ENCODE peak calls at places on chromosomes 4 and X, in five cellular contexts. H is upper lobe of left lung, T is cardiac fibroblast, B is WTC11, M is left ventricle myocardium inferior. J is an unnamed sample.

GRCh38 chr4:4946416-4946815 is 72.8 kb downstream of the CYTL1 start:
- DNase-seq in T (no peak), B (no peak), H (no peak), M (no peak), J (no peak)

GRCh38 chr4:25351777-25352421 is 25.2 kb upstream of the ANAPC4 start:
- DNase-seq in M (no peak), T (peak), B (no peak), H (no peak), J (no peak)

GRCh38 chr4:179695175-179695574 is 2252.9 kb upstream of the AGA start:
- DNase-seq in H (no peak), T (peak), M (no peak), B (no peak), J (no peak)

GRCh38 chrX:24862343-24862742 is 153.4 kb downstream of the ARX start:
- DNase-seq in M (no peak), H (no peak), B (no peak), T (peak), J (no peak)

GRCh38 chrX:85309717-85310116 is 65.9 kb downstream of the ZNF711 start:
- DNase-seq in H (no peak), M (no peak), T (no peak), B (peak), J (no peak)

GRCh38 chr4:3480528-3481112 is 17.5 kb downstream of the DOK7 start:
- DNase-seq in B (peak), M (peak), T (peak), H (peak), J (peak)

GRCh38 chrX:76971393-76972376 is 475.5 kb upstream of the FGF16 start:
- DNase-seq in T (no peak), H (no peak), B (no peak), M (no peak), J (no peak)

GRCh38 chr4:78683352-78683751 is 92.8 kb upstream of the BMP2K start:
- DNase-seq in T (no peak), B (no peak), M (no peak), H (no peak), J (no peak)

GRCh38 chr4:5137927-5138326 is 86.6 kb downstream of the STK32B start:
- DNase-seq in T (no peak), B (no peak), M (no peak), H (no peak), J (no peak)

GRCh38 chr4:54290980-54291379 is 61.9 kb downstream of the PDGFRA start:
- DNase-seq in T (no peak), B (no peak), M (no peak), H (no peak), J (no peak)

GRCh38 chr4:4260185-4260751 is 12.2 kb upstream of the TMEM128 start:
- DNase-seq in T (peak), M (no peak), B (no peak), H (no peak), J (no peak)

GRCh38 chr4:54439831-54440243 is 210.7 kb downstream of the PDGFRA start:
- DNase-seq in H (peak), M (peak), B (no peak), T (peak), J (no peak)

GRCh38 chrX:38817004-38817703 is 15.9 kb downstream of the MID1IP1 start:
- DNase-seq in H (peak), T (peak), B (peak), M (peak), J (peak)

GRCh38 chr4:8201341-8201781 is 2.3 kb downstream of the SH3TC1 start:
- DNase-seq in H (no peak), T (peak), B (no peak), M (peak), J (no peak)

GRCh38 chr4:56086073-56086521 is 137.4 kb downstream of the CEP135 start:
- DNase-seq in H (no peak), B (peak), T (peak), M (no peak), J (no peak)

GRCh38 chr4:125979868-125980412 is 665.2 kb downstream of the FAT4 start:
- DNase-seq in B (no peak), H (no peak), T (no peak), M (no peak), J (no peak)

GRCh38 chrX:56765816-56766553 is 36.9 kb downstream of the NBDY start:
- DNase-seq in B (no peak), H (peak), T (peak), M (no peak), J (no peak)

GRCh38 chr4:37528161-37528560 is 158.0 kb downstream of the RELL1 start:
- DNase-seq in H (peak), M (no peak), T (no peak), B (no peak), J (peak)
- TF ChIP-seq CTCF in H (no peak), M (no peak), T (no peak), B (no peak), J (no peak)

GRCh38 chr4:154414796-154415195 is 76.8 kb downstream of the DCHS2 start:
- DNase-seq in M (no peak), T (no peak), B (no peak), H (no peak), J (no peak)

GRCh38 chr4:154415313-154415712 is 76.3 kb downstream of the DCHS2 start:
- DNase-seq in T (no peak), M (no peak), H (no peak), B (no peak), J (no peak)

GRCh38 chr4:154421618-154422017 is 70.0 kb downstream of the DCHS2 start:
- DNase-seq in H (no peak), T (no peak), B (no peak), M (no peak), J (no peak)

GRCh38 chr4:154417358-154417673 is 74.3 kb downstream of the DCHS2 start:
- DNase-seq in T (no peak), B (no peak), H (no peak), M (no peak), J (no peak)

GRCh38 chr4:154416183-154416543 is 75.4 kb downstream of the DCHS2 start:
- DNase-seq in B (peak), H (no peak), M (peak), T (peak), J (peak)
- TF ChIP-seq CTCF in B (no peak), H (no peak), M (no peak), T (no peak), J (no peak)

DNA sequence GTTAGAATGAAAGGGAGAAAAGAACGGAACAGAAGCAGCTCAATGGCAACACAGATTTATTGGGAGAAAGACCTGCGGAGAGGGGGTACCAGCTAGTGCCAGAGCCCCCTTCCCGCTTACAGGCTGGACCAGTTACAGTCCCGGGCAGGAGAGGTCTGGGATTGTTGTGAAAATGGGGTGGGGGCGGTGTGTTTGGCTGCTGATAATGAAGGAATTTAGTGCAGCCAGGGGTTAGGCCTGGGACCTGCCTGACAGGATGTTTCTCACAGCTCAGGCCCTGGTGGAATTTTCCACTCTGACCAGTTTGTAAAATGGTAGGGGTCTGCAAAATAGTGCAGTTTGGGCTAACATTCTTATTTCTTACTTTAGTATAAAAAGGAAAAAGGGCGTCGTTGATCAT is 75.4 kb upstream of the SPIN4 start:
- DNase-seq in B (peak), M (no peak), H (no peak), T (no peak), J (no peak)
- TF ChIP-seq CTCF in B (no peak), M (no peak), H (no peak), T (no peak), J (no peak)

GRCh38 chr4:52868138-52868537 is 6.0 kb downstream of the RASL11B start:
- DNase-seq in M (peak), B (peak), H (peak), T (no peak), J (no peak)
- TF ChIP-seq CTCF in M (peak), B (no peak), H (no peak), T (no peak), J (no peak)

DNA sequence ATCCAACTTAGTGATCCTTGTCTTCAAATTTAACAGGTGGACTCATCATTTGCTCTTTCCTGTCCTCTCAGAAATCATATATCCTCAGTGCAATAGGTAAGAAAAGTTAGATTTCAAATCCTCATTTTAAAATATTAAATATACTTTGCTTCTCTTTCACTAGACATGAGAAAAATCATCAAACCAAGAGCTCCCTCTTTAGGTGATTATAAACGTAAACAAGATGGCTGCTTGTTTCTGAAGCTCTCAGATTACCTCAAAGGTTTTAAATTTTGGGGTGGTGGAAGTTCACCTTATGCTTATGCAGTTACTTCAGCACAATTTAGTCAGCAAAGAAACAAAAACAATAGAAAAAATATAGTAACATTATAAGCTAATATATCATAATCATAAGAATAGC is 27.3 kb downstream of the CSN3 start:
- DNase-seq in M (no peak), T (no peak), H (no peak), B (no peak), J (no peak)
- TF ChIP-seq CTCF in M (no peak), T (no peak), H (no peak), B (no peak), J (no peak)

GRCh38 chrX:11678174-11678573 is 12.5 kb upstream of the ARHGAP6 start:
- DNase-seq in T (no peak), B (no peak), M (no peak), H (no peak), J (no peak)
- TF ChIP-seq CTCF in T (peak), B (no peak), M (no peak), H (no peak), J (no peak)

GRCh38 chr4:116668190-116668589 is 417.2 kb downstream of the TRAM1L1 start:
- DNase-seq in T (no peak), M (no peak), H (no peak), B (peak), J (no peak)
- TF ChIP-seq CTCF in T (no peak), M (no peak), H (no peak), B (peak), J (no peak)

GRCh38 chrX:131821945-131822622 is 201.0 kb upstream of the STK26 start:
- DNase-seq in M (no peak), B (no peak), T (no peak), H (peak), J (no peak)
- TF ChIP-seq CTCF in M (no peak), B (no peak), T (no peak), H (peak), J (no peak)

GRCh38 chr4:129092636-129093172 is 635 bp downstream of the SCLT1 start:
- DNase-seq in M (no peak), B (no peak), H (no peak), T (peak), J (no peak)
- TF ChIP-seq CTCF in M (no peak), B (no peak), H (no peak), T (no peak), J (no peak)